ENCODE peak calls at places on chromosomes 16 and 17, in four cellular contexts. A is K562, Y is GM12878, U is SK-N-SH. W is an unnamed sample.

GRCh38 chr17:28675980-28676379 is 14.0 kb downstream of the SUPT6H start:
- DNase-seq in Y (no peak), A (peak; percentile 25), U (no peak), W (no peak)

GRCh38 chr17:55584055-55584685 is 72.9 kb upstream of the SMIM36 start:
- DNase-seq in A (no peak), U (no peak), Y (no peak), W (no peak)

GRCh38 chr17:58365980-58366595 is 14.1 kb upstream of the SUPT4H1 start:
- DNase-seq in Y (no peak), A (no peak), U (no peak), W (no peak)

GRCh38 chr16:66008136-66008535 is 358.4 kb upstream of the CDH5 start:
- DNase-seq in U (no peak), A (no peak), Y (no peak), W (no peak)

GRCh38 chr17:36597866-36598777 is 3.3 kb upstream of the MRM1 start:
- DNase-seq in U (no peak), A (no peak), Y (no peak), W (no peak)

GRCh38 chr16:57745768-57746167 is 10.2 kb downstream of the KATNB1 start:
- DNase-seq in Y (no peak), U (no peak), A (no peak), W (no peak)

GRCh38 chr16:71609066-71609465 is 16.9 kb upstream of the MARVELD3 start:
- DNase-seq in Y (no peak), A (no peak), U (no peak), W (no peak)

GRCh38 chr16:28596840-28597691 is at the start of gene SULT1A2:
- DNase-seq in U (no peak), Y (no peak), A (peak; percentile 68), W (peak; percentile 34)

GRCh38 chr16:87303431-87303930 is 13.7 kb downstream of the C16orf95 start:
- DNase-seq in Y (no peak), A (peak; percentile 79), U (no peak), W (no peak)

GRCh38 chr16:62870554-62870953 is 834.3 kb upstream of the CDH8 start:
- DNase-seq in Y (no peak), U (no peak), A (no peak), W (no peak)

GRCh38 chr16:89178453-89179147 is 7.1 kb downstream of the CDH15 start:
- DNase-seq in A (no peak), U (no peak), Y (no peak), W (no peak)

GRCh38 chr16:56451753-56452689 is 667 bp downstream of the OGFOD1 start:
- DNase-seq in A (peak; percentile 24), U (peak; percentile 44), Y (no peak), W (no peak)

GRCh38 chr17:3685174-3685812 is 10.7 kb downstream of the P2RX5 start:
- DNase-seq in A (no peak), Y (no peak), U (no peak), W (no peak)

GRCh38 chr16:79270011-79270410 is 330.5 kb downstream of the MAF start:
- DNase-seq in Y (no peak), U (no peak), A (no peak), W (no peak)

GRCh38 chr17:19812407-19812806 is 55.3 kb downstream of the ULK2 start:
- DNase-seq in A (peak; percentile 2), Y (no peak), U (no peak), W (no peak)

GRCh38 chr17:65990593-65990992 is 201.3 kb downstream of the CEP112 start:
- DNase-seq in Y (no peak), U (no peak), A (no peak), W (no peak)

GRCh38 chr17:17413821-17414220 is 63.0 kb upstream of the MED9 start:
- DNase-seq in A (no peak), U (no peak), Y (no peak), W (no peak)

GRCh38 chr17:3557768-3558583 is at the start of gene TRPV3:
- DNase-seq in A (peak; percentile 70), U (no peak), Y (peak; percentile 66), W (no peak)

GRCh38 chr17:35373532-35373983 is at the start of gene SLFN11:
- DNase-seq in U (peak; percentile 12), A (peak; percentile 6), Y (peak; percentile 30), W (no peak)

GRCh38 chr17:9346296-9346926 is 229.2 kb downstream of the STX8 start:
- DNase-seq in A (no peak), Y (no peak), U (no peak), W (no peak)

GRCh38 chr17:7213895-7214299 is 5.7 kb downstream of the DLG4 start:
- DNase-seq in U (peak; percentile 86), Y (no peak), A (peak; percentile 80), W (peak; percentile 97)

GRCh38 chr17:29949708-29950107 is 8.3 kb downstream of the EFCAB5 start:
- DNase-seq in U (peak; percentile 17), Y (no peak), A (no peak), W (no peak)

GRCh38 chr17:79026345-79027273 is 2.6 kb downstream of the C1QTNF1 start:
- DNase-seq in U (peak; percentile 64), A (no peak), Y (no peak), W (no peak)

GRCh38 chr17:42894283-42895184 is 6.1 kb upstream of the G6PC1 start:
- DNase-seq in Y (no peak), U (no peak), A (no peak), W (no peak)

GRCh38 chr17:77496401-77496801 is 355.6 kb downstream of the SEC14L1 start:
- DNase-seq in Y (no peak), U (peak; percentile 25), A (no peak), W (no peak)

GRCh38 chr17:34220776-34221390 is 34.2 kb upstream of the CCL2 start:
- DNase-seq in A (no peak), Y (no peak), U (no peak), W (no peak)

GRCh38 chr16:85969591-85969990 is 70.6 kb downstream of the IRF8 start:
- DNase-seq in Y (no peak), U (no peak), A (no peak), W (no peak)

GRCh38 chr16:89084411-89084810 is 9.2 kb upstream of the ACSF3 start:
- DNase-seq in U (no peak), Y (no peak), A (no peak), W (no peak)

GRCh38 chr16:88810166-88810867 is 1.4 kb downstream of the APRT start:
- DNase-seq in A (peak; percentile 75), Y (no peak), U (no peak), W (no peak)

GRCh38 chr16:64153718-64154117 is 968.1 kb downstream of the CDH11 start:
- DNase-seq in U (no peak), Y (no peak), A (no peak), W (no peak)

GRCh38 chr17:19311016-19311415 is 51.5 kb downstream of the B9D1 start:
- DNase-seq in U (no peak), Y (no peak), A (no peak), W (no peak)

GRCh38 chr17:16987830-16988601 is 16.1 kb upstream of the TNFRSF13B start:
- DNase-seq in U (no peak), Y (peak; percentile 99), A (peak; percentile 34), W (no peak)

GRCh38 chr16:24983521-24983920 is 31.6 kb downstream of the ARHGAP17 start:
- DNase-seq in Y (no peak), U (no peak), A (no peak), W (no peak)

GRCh38 chr17:28948873-28949184 is 2.5 kb downstream of the PHF12 start:
- DNase-seq in A (no peak), Y (no peak), U (no peak), W (no peak)

GRCh38 chr16:30472328-30472942 is at the start of gene ITGAL:
- DNase-seq in U (no peak), Y (peak; percentile 98), A (no peak), W (no peak)
- TF ChIP-seq USF1 in U (no peak), Y (no peak), A (no peak), W (no peak)

GRCh38 chr17:48441231-48441711 is 11.3 kb upstream of the SKAP1 start:
- DNase-seq in U (no peak), Y (peak; percentile 96), A (no peak), W (no peak)

GRCh38 chr17:48443712-48444111 is 13.7 kb upstream of the SKAP1 start:
- DNase-seq in Y (no peak), A (no peak), U (no peak), W (no peak)

GRCh38 chr17:48441862-48442261 is 11.8 kb upstream of the SKAP1 start:
- DNase-seq in A (no peak), U (no peak), Y (no peak), W (no peak)

GRCh38 chr17:48444531-48445247 is 14.7 kb upstream of the SKAP1 start:
- DNase-seq in A (peak; percentile 34), U (no peak), Y (no peak), W (no peak)

DNA sequence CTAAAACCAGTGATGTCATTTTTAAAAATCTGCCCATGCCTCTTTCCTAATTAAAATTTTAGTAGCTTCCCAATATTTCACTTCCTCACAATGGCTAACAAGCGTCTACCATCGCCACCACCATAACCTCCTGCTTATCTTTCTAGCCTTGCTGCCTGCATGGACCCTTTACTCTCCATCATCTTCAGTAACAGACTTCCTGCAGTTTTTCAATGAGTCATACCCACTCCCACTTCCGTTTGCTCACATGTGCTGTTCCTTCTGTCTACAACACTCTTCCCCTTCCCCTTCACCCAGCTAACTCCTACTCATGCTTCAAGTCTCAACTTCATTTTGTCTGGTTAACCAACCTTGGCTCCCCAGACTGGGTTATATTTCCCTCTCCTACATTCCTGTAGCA is 12.8 kb upstream of the SKAP1 start:
- DNase-seq in Y (no peak), U (no peak), A (peak; percentile 79), W (no peak)
- TF ChIP-seq USF1 in Y (no peak), U (no peak), A (no peak), W (no peak)

GRCh38 chr17:13102477-13102876 is 84.7 kb upstream of the ELAC2 start:
- DNase-seq in A (no peak), U (no peak), Y (no peak), W (no peak)

GRCh38 chr17:13104576-13104975 is 86.7 kb upstream of the ELAC2 start:
- DNase-seq in Y (no peak), A (no peak), U (no peak), W (no peak)

GRCh38 chr17:13107726-13108235 is 90.0 kb upstream of the ELAC2 start:
- DNase-seq in A (no peak), Y (no peak), U (no peak), W (no peak)

DNA sequence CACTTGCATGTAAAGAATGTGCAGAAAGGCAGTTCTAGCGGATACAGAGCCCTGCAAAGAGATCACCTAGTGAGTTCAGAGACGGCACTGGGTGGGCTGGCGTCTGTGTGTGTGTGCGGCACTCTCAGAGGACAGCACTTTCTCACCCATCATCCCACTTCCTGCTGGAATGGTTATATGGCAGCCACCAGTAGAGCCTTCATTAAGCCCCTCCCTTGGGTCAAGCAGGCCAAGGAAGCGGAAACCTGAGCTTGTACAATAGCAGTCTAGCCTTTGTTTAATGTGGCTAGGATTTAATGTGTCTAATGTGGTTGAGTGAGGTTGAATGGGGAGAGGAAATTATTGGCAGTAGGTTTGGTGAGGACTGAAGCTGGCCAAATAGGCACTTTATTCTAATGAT is 88.3 kb upstream of the ELAC2 start:
- DNase-seq in Y (no peak), U (no peak), A (no peak), W (no peak)
- TF ChIP-seq USF1 in Y (no peak), U (no peak), A (no peak), W (no peak)

GRCh38 chr16:26666486-26666885 is 400.2 kb upstream of the C16orf82 start:
- DNase-seq in A (no peak), Y (no peak), U (no peak), W (no peak)

GRCh38 chr16:26668026-26668425 is 398.7 kb upstream of the C16orf82 start:
- DNase-seq in Y (no peak), A (no peak), U (peak; percentile 19), W (no peak)

GRCh38 chr16:26667271-26667703 is 399.4 kb upstream of the C16orf82 start:
- DNase-seq in U (no peak), Y (no peak), A (no peak), W (peak; percentile 42)

GRCh38 chr16:26664086-26664485 is 402.6 kb upstream of the C16orf82 start:
- DNase-seq in A (no peak), Y (no peak), U (no peak), W (no peak)

GRCh38 chr16:26665166-26665939 is 401.4 kb upstream of the C16orf82 start:
- DNase-seq in U (no peak), Y (no peak), A (no peak), W (no peak)
- TF ChIP-seq USF1 in U (no peak), Y (no peak), A (no peak), W (no peak)